ENCODE peak calls at places on chromosomes 2 and 18, in four cellular contexts. W is foreskin melanocyte, I is mesothelial cell of epicardium, J is Calu3. Y is an unnamed sample.

GRCh38 chr2:64586883-64587481 is 62.9 kb downstream of the AFTPH start:
- DNase-seq in W (peak; percentile 59), I (no peak), J (no peak), Y (no peak)

GRCh38 chr2:72605836-72606442 is 219.9 kb downstream of the EXOC6B start:
- DNase-seq in W (no peak), J (no peak), I (no peak), Y (no peak)

GRCh38 chr18:44592639-44593038 is 88.0 kb upstream of the SETBP1 start:
- DNase-seq in W (peak; percentile 79), I (no peak), J (no peak), Y (no peak)

GRCh38 chr18:77985486-77985885 is 735.8 kb downstream of the GALR1 start:
- DNase-seq in J (no peak), I (no peak), W (no peak), Y (no peak)

GRCh38 chr18:46109386-46109785 is 5.2 kb downstream of the HAUS1 start:
- DNase-seq in I (no peak), W (no peak), J (no peak), Y (no peak)

GRCh38 chr2:235697041-235697440 is 203.2 kb downstream of the AGAP1 start:
- DNase-seq in J (no peak), W (no peak), I (no peak), Y (no peak)

GRCh38 chr2:121090088-121090715 is 194.8 kb downstream of the TFCP2L1 start:
- DNase-seq in I (no peak), W (no peak), J (no peak), Y (no peak)

GRCh38 chr2:101820519-101820918 is 123.0 kb downstream of the MAP4K4 start:
- DNase-seq in J (peak; percentile 19), W (peak; percentile 67), I (no peak), Y (no peak)

GRCh38 chr2:160432633-160433032 is 61.0 kb downstream of the RBMS1 start:
- DNase-seq in W (no peak), J (peak; percentile 26), I (no peak), Y (no peak)

GRCh38 chr2:24231461-24231881 is 56.6 kb downstream of the FAM228A start:
- DNase-seq in J (no peak), I (no peak), W (peak; percentile 97), Y (no peak)

GRCh38 chr18:48798334-48799197 is 152.2 kb downstream of the SMAD7 start:
- DNase-seq in J (no peak), I (peak; percentile 26), W (no peak), Y (no peak)

GRCh38 chr2:169561364-169561763 is 12.3 kb downstream of the FASTKD1 start:
- DNase-seq in J (no peak), W (no peak), I (no peak), Y (no peak)

GRCh38 chr2:6372317-6372903 is 493.3 kb downstream of the CMPK2 start:
- DNase-seq in J (peak; percentile 9), I (no peak), W (peak; percentile 93), Y (no peak)

GRCh38 chr2:1868683-1869141 is 124.4 kb upstream of the PXDN start:
- DNase-seq in J (no peak), I (no peak), W (no peak), Y (no peak)

GRCh38 chr2:3633089-3633981 is 24.7 kb upstream of the ALLC start:
- DNase-seq in W (no peak), J (no peak), I (peak; percentile 31), Y (no peak)

GRCh38 chr2:141767051-141767450 is 363.8 kb downstream of the LRP1B start:
- DNase-seq in I (no peak), J (no peak), W (peak; percentile 62), Y (no peak)

GRCh38 chr2:37599688-37600525 is 71.5 kb downstream of the CDC42EP3 start:
- DNase-seq in I (no peak), J (no peak), W (no peak), Y (peak; percentile 18)

GRCh38 chr2:117607202-117607601 is 207.3 kb upstream of the DDX18 start:
- DNase-seq in J (no peak), I (no peak), W (no peak), Y (no peak)

GRCh38 chr2:62217421-62217820 is 21.5 kb downstream of the B3GNT2 start:
- DNase-seq in J (no peak), I (no peak), W (no peak), Y (no peak)

GRCh38 chr2:113138428-113139322 is 11.3 kb downstream of the IL1RN start:
- DNase-seq in J (peak; percentile 77), I (no peak), W (no peak), Y (peak; percentile 50)

GRCh38 chr2:8447610-8448221 is 234.1 kb upstream of the ID2 start:
- DNase-seq in W (peak; percentile 75), I (peak; percentile 10), J (no peak), Y (no peak)

GRCh38 chr2:146986161-146986560 is 858.7 kb upstream of the ACVR2A start:
- DNase-seq in J (no peak), I (no peak), W (peak; percentile 89), Y (no peak)

GRCh38 chr2:166104084-166104483 is 23.7 kb downstream of the SCN1A start:
- DNase-seq in J (no peak), W (no peak), I (no peak), Y (no peak)

GRCh38 chr2:201880620-201881381 is 74.5 kb downstream of the CDK15 start:
- DNase-seq in I (no peak), J (peak; percentile 24), W (no peak), Y (no peak)

GRCh38 chr18:36158261-36158867 is 28.7 kb downstream of the ELP2 start:
- DNase-seq in I (no peak), W (no peak), J (no peak), Y (no peak)

GRCh38 chr2:188279093-188279445 is 12.6 kb upstream of the GULP1 start:
- DNase-seq in I (no peak), J (no peak), W (no peak), Y (no peak)

GRCh38 chr2:41194235-41194634 is 742.3 kb upstream of the SLC8A1 start:
- DNase-seq in J (peak; percentile 46), I (no peak), W (peak; percentile 60), Y (no peak)

GRCh38 chr2:70851704-70852103 is 16.1 kb upstream of the CD207 start:
- DNase-seq in W (no peak), I (peak; percentile 13), J (no peak), Y (peak; percentile 27)